ENCODE peak calls at places on chromosomes 5 and 9, in seven cellular contexts. D is choroid plexus epithelial cell, A is GM20000, J is BJ, F is ovary, L is astrocyte of the spinal cord, W is adrenal gland. C is an unnamed sample.

GRCh38 chr5:42929871-42930270 is 110.2 kb downstream of the ANXA2R start:
- DNase-seq in D (no peak), A (no peak), J (no peak), F (no peak), L (no peak), W (no peak), C (no peak)

GRCh38 chr5:759111-759741 is 25.3 kb downstream of the ZDHHC11B start:
- DNase-seq in D (peak), A (peak), J (no peak), F (peak), L (no peak), W (peak), C (peak)

GRCh38 chr5:94433393-94434149 is 184.8 kb downstream of the KIAA0825 start:
- DNase-seq in D (peak), A (no peak), J (peak), F (no peak), L (peak), W (peak), C (no peak)

GRCh38 chr5:167634432-167634831 is 657.0 kb upstream of the WWC1 start:
- DNase-seq in D (peak), A (no peak), J (peak), F (no peak), L (peak), W (no peak), C (no peak)

GRCh38 chr5:18264126-18264882 is 630.0 kb downstream of the TAF11L14 start:
- DNase-seq in D (no peak), A (no peak), J (no peak), F (no peak), L (no peak), W (no peak), C (no peak)

GRCh38 chr5:67166460-67166871 is 30.1 kb downstream of the CD180 start:
- DNase-seq in D (no peak), A (peak), J (no peak), F (peak), L (no peak), W (peak), C (no peak)

GRCh38 chr9:12908910-12909309 is 134.1 kb downstream of the LURAP1L start:
- DNase-seq in D (no peak), A (no peak), J (no peak), F (no peak), L (no peak), W (no peak), C (no peak)

GRCh38 chr9:12785251-12785880 is 10.5 kb downstream of the LURAP1L start:
- DNase-seq in D (peak), A (no peak), J (no peak), F (peak), L (peak), W (peak), C (no peak)

GRCh38 chr5:126376443-126376842 is 46.8 kb upstream of the GRAMD2B start:
- DNase-seq in D (no peak), A (no peak), J (no peak), F (no peak), L (no peak), W (no peak), C (no peak)

GRCh38 chr9:90915693-90916092 is 114.1 kb downstream of the SYK start:
- DNase-seq in D (peak), A (peak), J (no peak), F (no peak), L (peak), W (no peak), C (peak)

GRCh38 chr5:80127037-80127642 is 92.0 kb downstream of the THBS4 start:
- DNase-seq in D (peak), A (no peak), J (no peak), F (no peak), L (no peak), W (no peak), C (no peak)

GRCh38 chr5:79938468-79938867 is 52.6 kb downstream of the MTX3 start:
- DNase-seq in D (no peak), A (no peak), J (no peak), F (no peak), L (no peak), W (no peak), C (no peak)

GRCh38 chr9:124465736-124466135 is 15.5 kb downstream of the ADGRD2 start:
- DNase-seq in D (no peak), A (no peak), J (no peak), F (no peak), L (no peak), W (no peak), C (no peak)

GRCh38 chr5:1168751-1169607 is 32.4 kb upstream of the SLC6A19 start:
- DNase-seq in D (no peak), A (no peak), J (no peak), F (no peak), L (no peak), W (no peak), C (no peak)

GRCh38 chr9:31137151-31137849 is 1247.1 kb upstream of the ACO1 start:
- DNase-seq in D (peak), A (no peak), J (peak), F (no peak), L (peak), W (no peak), C (no peak)

GRCh38 chr9:69168709-69169217 is 5.3 kb upstream of the TJP2 start:
- DNase-seq in D (peak), A (peak), J (no peak), F (no peak), L (no peak), W (peak), C (peak)

GRCh38 chr5:131814990-131815389 is 18.2 kb upstream of the FNIP1 start:
- DNase-seq in D (peak), A (no peak), J (peak), F (no peak), L (peak), W (no peak), C (peak)

GRCh38 chr9:88747768-88748167 is 212.8 kb downstream of the NXNL2 start:
- DNase-seq in D (peak), A (no peak), J (peak), F (peak), L (peak), W (peak), C (peak)

GRCh38 chr5:16574789-16575785 is 41.7 kb downstream of the RETREG1 start:
- DNase-seq in D (peak), A (no peak), J (peak), F (no peak), L (peak), W (peak), C (peak)

GRCh38 chr9:138076650-138077009 is 199.0 kb downstream of the CACNA1B start:
- DNase-seq in D (no peak), A (no peak), J (no peak), F (no peak), L (no peak), W (no peak), C (no peak)

GRCh38 chr9:27539479-27540441 is 10.1 kb upstream of the MOB3B start:
- DNase-seq in D (peak), A (no peak), J (peak), F (peak), L (peak), W (peak), C (no peak)

GRCh38 chr5:142426129-142426641 is 101.4 kb upstream of the SPRY4 start:
- DNase-seq in D (peak), A (no peak), J (no peak), F (no peak), L (peak), W (peak), C (no peak)

GRCh38 chr5:56055859-56056258 is 61.1 kb upstream of the IL6ST start:
- DNase-seq in D (no peak), A (no peak), J (no peak), F (no peak), L (no peak), W (no peak), C (no peak)

GRCh38 chr5:30121092-30121491 is 1072.4 kb upstream of the CDH6 start:
- DNase-seq in D (no peak), A (no peak), J (no peak), F (no peak), L (no peak), W (no peak), C (peak)

GRCh38 chr5:178271231-178271630 is 38.6 kb upstream of the PHYKPL start:
- DNase-seq in D (no peak), A (no peak), J (no peak), F (no peak), L (no peak), W (no peak), C (no peak)

GRCh38 chr5:131794596-131794995 is 2.2 kb downstream of the FNIP1 start:
- DNase-seq in D (no peak), A (peak), J (no peak), F (no peak), L (no peak), W (no peak), C (no peak)

DNA sequence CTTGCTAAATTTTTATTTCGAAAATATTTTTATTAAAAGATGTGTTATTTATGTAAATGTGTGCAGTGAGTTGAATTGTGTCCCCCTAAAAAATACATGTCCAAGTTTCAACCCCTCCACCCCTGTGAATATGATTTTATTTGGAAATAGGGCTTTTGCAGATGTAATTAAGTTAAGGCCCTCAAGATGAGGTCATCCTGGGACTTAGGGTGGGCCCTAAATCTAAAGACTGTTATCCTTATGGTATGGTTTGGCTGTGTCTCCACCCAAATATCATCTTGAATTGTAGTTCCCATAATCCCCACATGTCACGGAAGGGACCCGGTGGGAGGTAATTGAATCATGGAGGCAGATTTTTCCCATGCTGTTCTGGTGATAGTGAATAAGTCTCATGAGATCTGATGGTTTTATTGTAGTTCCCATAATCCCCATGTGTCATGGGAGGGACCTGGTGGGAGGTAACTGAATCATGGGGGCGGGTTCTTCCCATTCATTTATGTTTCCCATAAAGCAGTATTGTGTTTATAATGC is 1.5 kb upstream of the TMED7 start:
- DNase-seq in D (no peak), A (no peak), J (no peak), F (no peak), L (no peak), W (no peak), C (no peak)
- TF ChIP-seq CTCF in D (no peak), A (no peak), J (no peak), F (no peak), L (no peak), W (no peak), C (no peak)

DNA sequence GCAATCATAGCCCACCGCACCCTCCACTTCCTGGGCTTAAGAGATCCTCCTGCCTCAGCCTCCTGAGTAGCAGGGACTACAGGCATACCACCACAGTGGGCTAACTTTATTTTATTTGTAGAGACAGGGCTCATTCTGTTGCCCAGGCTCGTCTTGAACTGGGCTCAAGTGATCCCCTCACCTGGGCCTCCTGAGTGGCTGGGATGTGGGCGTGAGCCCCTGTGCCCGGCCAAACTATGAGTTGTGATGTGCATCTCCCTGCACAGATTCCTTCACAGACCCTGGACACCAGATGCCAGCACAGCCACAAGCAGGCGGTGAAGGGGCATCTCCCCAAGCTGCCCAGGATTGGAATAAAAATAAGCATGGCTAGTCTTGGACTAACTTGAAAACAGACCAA is 244.9 kb upstream of the IRX1 start:
- DNase-seq in D (no peak), A (no peak), J (no peak), F (no peak), L (no peak), W (no peak), C (no peak)
- TF ChIP-seq CTCF in D (no peak), A (no peak), J (no peak), F (no peak), L (no peak), W (no peak), C (no peak)

DNA sequence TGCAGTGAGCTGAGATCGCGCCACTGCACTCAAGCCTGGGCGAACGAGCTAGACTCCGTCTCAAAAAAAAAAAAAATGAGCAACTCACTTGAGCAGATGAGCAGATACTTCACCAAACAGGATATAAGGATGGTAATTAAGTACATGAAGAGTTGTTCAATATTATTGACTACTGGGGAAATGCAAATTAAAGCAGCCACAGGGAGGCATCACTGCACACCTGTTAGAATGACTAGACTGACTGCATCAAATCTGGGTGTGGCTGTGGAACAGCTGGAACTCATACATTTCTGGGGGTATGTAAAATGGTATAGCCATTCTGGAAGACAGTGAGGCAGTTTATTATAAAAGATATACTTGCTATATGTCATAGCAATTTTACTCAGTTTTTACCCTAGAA is 93.0 kb downstream of the WNK2 start:
- DNase-seq in D (no peak), A (no peak), J (no peak), F (no peak), L (no peak), W (no peak), C (no peak)
- TF ChIP-seq CTCF in D (no peak), A (no peak), J (no peak), F (no peak), L (no peak), W (no peak), C (no peak)

DNA sequence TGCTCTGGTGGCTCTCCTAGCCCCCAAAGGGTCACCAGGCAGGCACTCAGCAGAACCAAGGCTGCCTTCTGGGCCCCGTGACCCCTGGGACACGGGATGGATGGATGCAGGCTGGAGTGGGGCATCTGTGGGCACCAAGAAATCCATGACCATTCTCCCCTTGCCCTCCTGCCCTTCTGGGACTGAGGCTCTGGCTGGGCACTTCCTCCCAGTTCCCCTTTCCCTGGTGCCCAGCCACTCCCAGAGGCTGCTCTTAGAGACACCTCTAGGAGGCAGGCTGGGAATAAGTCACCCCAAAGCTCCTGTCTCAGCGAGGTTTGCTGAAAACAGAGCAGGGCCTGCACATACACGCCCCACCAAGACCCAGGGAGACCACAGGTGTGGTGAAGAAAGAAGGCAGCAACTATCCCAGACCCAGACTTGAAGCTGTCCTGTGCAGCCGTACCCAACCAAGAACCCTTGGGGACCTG is 943 bp downstream of the STING1 start:
- DNase-seq in D (peak), A (no peak), J (no peak), F (peak), L (no peak), W (no peak), C (peak)
- TF ChIP-seq CTCF in D (peak), A (no peak), J (peak), F (no peak), L (peak), W (no peak), C (peak)

GRCh38 chr9:96242829-96243228 is 59.1 kb downstream of the HSD17B3 start:
- DNase-seq in D (no peak), A (no peak), J (no peak), F (no peak), L (no peak), W (no peak), C (no peak)
- TF ChIP-seq CTCF in D (no peak), A (no peak), J (no peak), F (no peak), L (no peak), W (no peak), C (no peak)

GRCh38 chr9:128724744-128725211 is 851 bp upstream of the ZDHHC12 start:
- DNase-seq in D (peak), A (peak), J (no peak), F (peak), L (peak), W (peak), C (peak)
- TF ChIP-seq CTCF in D (no peak), A (no peak), J (no peak), F (no peak), L (no peak), W (no peak), C (no peak)

GRCh38 chr9:114612272-114612923 is 1.3 kb downstream of the TMEM268 start:
- DNase-seq in D (no peak), A (no peak), J (no peak), F (no peak), L (no peak), W (no peak), C (peak)

GRCh38 chr9:114613919-114614318 is 2.8 kb downstream of the TMEM268 start:
- DNase-seq in D (no peak), A (no peak), J (no peak), F (no peak), L (no peak), W (no peak), C (no peak)

GRCh38 chr9:114616684-114617520 is 5.8 kb downstream of the TMEM268 start:
- DNase-seq in D (peak), A (peak), J (no peak), F (peak), L (no peak), W (peak), C (no peak)

GRCh38 chr9:114613087-114613486 is 2.0 kb downstream of the TMEM268 start:
- DNase-seq in D (no peak), A (no peak), J (no peak), F (no peak), L (no peak), W (no peak), C (no peak)

GRCh38 chr9:114614373-114614772 is 3.3 kb downstream of the TMEM268 start:
- DNase-seq in D (no peak), A (no peak), J (no peak), F (no peak), L (no peak), W (no peak), C (peak)
- TF ChIP-seq CTCF in D (peak), A (no peak), J (no peak), F (no peak), L (no peak), W (no peak), C (peak)

DNA sequence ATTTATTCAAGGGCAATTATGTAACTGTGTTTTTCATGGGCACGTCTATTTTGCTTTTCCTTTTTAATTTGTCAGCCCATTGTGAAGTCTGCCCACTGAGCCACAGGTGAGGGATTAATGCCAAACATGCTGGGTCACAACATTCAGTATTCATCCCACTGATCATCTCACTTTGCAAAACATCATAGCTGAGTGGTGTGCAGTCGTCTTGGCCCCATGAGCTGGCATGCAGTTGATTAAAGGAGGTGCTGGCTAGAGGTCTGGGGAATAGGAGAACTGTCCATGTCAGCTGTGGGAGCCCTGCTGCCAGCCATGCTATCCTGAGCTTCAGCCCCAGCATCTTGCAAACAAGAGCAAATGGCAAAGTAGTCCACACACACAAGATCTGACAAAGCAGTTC is 11.7 kb upstream of the ESM1 start:
- DNase-seq in D (no peak), A (no peak), J (no peak), F (no peak), L (no peak), W (no peak), C (no peak)
- TF ChIP-seq CTCF in D (no peak), A (no peak), J (no peak), F (no peak), L (no peak), W (no peak), C (no peak)

GRCh38 chr9:129720865-129721545 is 31.8 kb downstream of the PTGES start:
- DNase-seq in D (no peak), A (no peak), J (no peak), F (no peak), L (no peak), W (no peak), C (peak)

GRCh38 chr9:129719135-129719534 is 33.7 kb downstream of the PTGES start:
- DNase-seq in D (no peak), A (no peak), J (no peak), F (no peak), L (no peak), W (no peak), C (peak)

GRCh38 chr9:129718647-129719046 is 34.2 kb downstream of the PTGES start:
- DNase-seq in D (no peak), A (no peak), J (no peak), F (no peak), L (no peak), W (no peak), C (no peak)

GRCh38 chr9:129717991-129718390 is 34.9 kb downstream of the PTGES start:
- DNase-seq in D (no peak), A (no peak), J (no peak), F (no peak), L (no peak), W (no peak), C (no peak)

GRCh38 chr9:129720181-129720864 is 32.5 kb downstream of the PTGES start:
- DNase-seq in D (no peak), A (no peak), J (no peak), F (no peak), L (no peak), W (no peak), C (peak)
- TF ChIP-seq CTCF in D (peak), A (no peak), J (peak), F (no peak), L (peak), W (no peak), C (peak)

DNA sequence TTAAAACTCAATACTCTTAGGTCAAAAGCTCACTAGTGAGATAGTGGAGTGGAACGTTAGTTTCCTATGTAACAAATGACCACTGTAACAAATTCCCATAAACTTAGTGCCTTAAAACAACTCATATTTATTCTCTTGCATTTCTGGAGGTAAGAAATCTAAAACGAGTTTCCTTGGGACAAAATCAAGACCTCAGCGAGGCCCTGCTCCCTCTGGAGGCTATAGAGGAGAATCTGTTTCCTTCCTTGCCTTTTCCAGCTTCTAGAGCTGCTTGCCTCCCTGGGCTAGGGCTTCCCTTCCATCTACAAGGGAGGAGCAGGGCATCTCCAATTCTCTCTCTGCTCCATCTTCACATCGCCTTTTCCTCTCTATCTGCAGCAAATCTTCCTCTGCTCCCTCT is 32.0 kb downstream of the SEMA5A start:
- DNase-seq in D (peak), A (no peak), J (no peak), F (no peak), L (peak), W (no peak), C (peak)
- TF ChIP-seq CTCF in D (peak), A (no peak), J (peak), F (no peak), L (peak), W (no peak), C (peak)